ENCODE peak calls at places on chromosome 17, in seven cellular contexts. One of them, this sample, is unnamed.

GRCh38 chr17:29059281-29059680 is 16.3 kb downstream of the PIPOX start:
- DNase-seq in breast epithelium: no peak
- DNase-seq in heart right ventricle: no peak
- DNase-seq in MG63: no peak
- DNase-seq in heart left ventricle: no peak
- DNase-seq in transverse colon: no peak
- DNase-seq in PC-9: peak; percentile 70
- DNase-seq in this sample: no peak

GRCh38 chr17:38703742-38704644 is 1.1 kb upstream of the MLLT6 start:
- DNase-seq in heart right ventricle: peak; percentile 82
- DNase-seq in transverse colon: peak; percentile 93
- DNase-seq in PC-9: peak; percentile 92
- DNase-seq in breast epithelium: peak; percentile 90
- DNase-seq in heart left ventricle: peak; percentile 75
- DNase-seq in MG63: peak; percentile 38
- DNase-seq in this sample: peak; percentile 83

GRCh38 chr17:45997624-45998023 is 1.4 kb upstream of the STH start:
- DNase-seq in PC-9: no peak
- DNase-seq in heart left ventricle: no peak
- DNase-seq in MG63: peak; percentile 43
- DNase-seq in breast epithelium: no peak
- DNase-seq in transverse colon: no peak
- DNase-seq in heart right ventricle: no peak
- DNase-seq in this sample: no peak

GRCh38 chr17:73710095-73710592 is 65.9 kb upstream of the SDK2 start:
- DNase-seq in MG63: peak; percentile 76
- DNase-seq in heart left ventricle: peak; percentile 63
- DNase-seq in heart right ventricle: peak; percentile 72
- DNase-seq in transverse colon: peak; percentile 79
- DNase-seq in breast epithelium: peak; percentile 39
- DNase-seq in PC-9: no peak
- DNase-seq in this sample: peak; percentile 81

GRCh38 chr17:81576621-81577277 is 24.6 kb upstream of the FAAP100 start:
- DNase-seq in heart right ventricle: no peak
- DNase-seq in heart left ventricle: no peak
- DNase-seq in breast epithelium: no peak
- DNase-seq in PC-9: peak; percentile 84
- DNase-seq in MG63: peak; percentile 86
- DNase-seq in transverse colon: no peak
- DNase-seq in this sample: no peak

GRCh38 chr17:34797724-34798123 is 163.5 kb downstream of the CCT6B start:
- DNase-seq in MG63: peak; percentile 31
- DNase-seq in heart right ventricle: no peak
- DNase-seq in PC-9: no peak
- DNase-seq in heart left ventricle: no peak
- DNase-seq in breast epithelium: no peak
- DNase-seq in transverse colon: no peak
- DNase-seq in this sample: no peak

GRCh38 chr17:47818002-47818695 is 3.4 kb downstream of the OSBPL7 start:
- DNase-seq in transverse colon: no peak
- DNase-seq in heart right ventricle: no peak
- DNase-seq in heart left ventricle: no peak
- DNase-seq in PC-9: no peak
- DNase-seq in breast epithelium: no peak
- DNase-seq in MG63: no peak
- DNase-seq in this sample: peak; percentile 34

GRCh38 chr17:72732893-72733618 is 359.4 kb downstream of the SLC39A11 start:
- DNase-seq in MG63: no peak
- DNase-seq in PC-9: no peak
- DNase-seq in heart right ventricle: no peak
- DNase-seq in heart left ventricle: no peak
- DNase-seq in breast epithelium: no peak
- DNase-seq in transverse colon: no peak
- DNase-seq in this sample: no peak

GRCh38 chr17:17467720-17468119 is 9.1 kb upstream of the MED9 start:
- DNase-seq in heart right ventricle: no peak
- DNase-seq in heart left ventricle: no peak
- DNase-seq in PC-9: no peak
- DNase-seq in transverse colon: peak; percentile 74
- DNase-seq in MG63: no peak
- DNase-seq in breast epithelium: no peak
- DNase-seq in this sample: no peak

GRCh38 chr17:81130385-81131288 is 34.7 kb upstream of the PVALEF start:
- DNase-seq in heart right ventricle: no peak
- DNase-seq in heart left ventricle: no peak
- DNase-seq in transverse colon: no peak
- DNase-seq in PC-9: no peak
- DNase-seq in breast epithelium: no peak
- DNase-seq in MG63: no peak
- DNase-seq in this sample: no peak

GRCh38 chr17:40092581-40092980 is 7.8 kb downstream of the NR1D1 start:
- DNase-seq in transverse colon: no peak
- DNase-seq in heart left ventricle: no peak
- DNase-seq in heart right ventricle: no peak
- DNase-seq in MG63: no peak
- DNase-seq in PC-9: no peak
- DNase-seq in breast epithelium: no peak
- DNase-seq in this sample: no peak

GRCh38 chr17:21524211-21524591 is 148.0 kb downstream of the KCNJ12 start:
- DNase-seq in transverse colon: no peak
- DNase-seq in breast epithelium: no peak
- DNase-seq in PC-9: no peak
- DNase-seq in heart right ventricle: no peak
- DNase-seq in MG63: no peak
- DNase-seq in heart left ventricle: no peak
- DNase-seq in this sample: no peak

GRCh38 chr17:48052956-48053757 is 5.0 kb downstream of the NFE2L1 start:
- DNase-seq in transverse colon: peak; percentile 57
- DNase-seq in heart left ventricle: peak; percentile 91
- DNase-seq in MG63: peak; percentile 48
- DNase-seq in heart right ventricle: peak; percentile 91
- DNase-seq in PC-9: peak; percentile 12
- DNase-seq in breast epithelium: peak; percentile 65
- DNase-seq in this sample: peak; percentile 61

GRCh38 chr17:83068641-83069570 is 10.5 kb upstream of the METRNL start:
- DNase-seq in breast epithelium: no peak
- DNase-seq in heart right ventricle: no peak
- DNase-seq in PC-9: no peak
- DNase-seq in MG63: no peak
- DNase-seq in heart left ventricle: no peak
- DNase-seq in transverse colon: no peak
- DNase-seq in this sample: peak; percentile 44

GRCh38 chr17:54968954-54969400 is 412 bp downstream of the STXBP4 start:
- DNase-seq in PC-9: no peak
- DNase-seq in MG63: no peak
- DNase-seq in heart left ventricle: peak; percentile 31
- DNase-seq in heart right ventricle: peak; percentile 20
- DNase-seq in transverse colon: peak; percentile 28
- DNase-seq in breast epithelium: peak; percentile 25
- DNase-seq in this sample: no peak

GRCh38 chr17:34135841-34136240 is 119.2 kb upstream of the CCL2 start:
- DNase-seq in transverse colon: no peak
- DNase-seq in breast epithelium: no peak
- DNase-seq in MG63: no peak
- DNase-seq in PC-9: no peak
- DNase-seq in heart left ventricle: no peak
- DNase-seq in heart right ventricle: no peak
- DNase-seq in this sample: no peak

GRCh38 chr17:1162116-1162855 is 17.5 kb downstream of the ABR start:
- DNase-seq in breast epithelium: no peak
- DNase-seq in MG63: no peak
- DNase-seq in heart left ventricle: no peak
- DNase-seq in transverse colon: no peak
- DNase-seq in heart right ventricle: no peak
- DNase-seq in PC-9: peak; percentile 22
- DNase-seq in this sample: no peak

GRCh38 chr17:12402963-12403622 is 262.6 kb upstream of the MYOCD start:
- DNase-seq in transverse colon: no peak
- DNase-seq in heart left ventricle: no peak
- DNase-seq in breast epithelium: no peak
- DNase-seq in PC-9: no peak
- DNase-seq in heart right ventricle: no peak
- DNase-seq in MG63: peak; percentile 79
- DNase-seq in this sample: no peak

GRCh38 chr17:63987616-63988478 is 10.3 kb upstream of the PRR29 start:
- DNase-seq in PC-9: no peak
- DNase-seq in breast epithelium: no peak
- DNase-seq in MG63: no peak
- DNase-seq in heart right ventricle: no peak
- DNase-seq in transverse colon: no peak
- DNase-seq in heart left ventricle: no peak
- DNase-seq in this sample: peak; percentile 61

GRCh38 chr17:28662527-28662829 is 473 bp downstream of the SUPT6H start:
- DNase-seq in transverse colon: no peak
- DNase-seq in heart right ventricle: no peak
- DNase-seq in breast epithelium: no peak
- DNase-seq in PC-9: no peak
- DNase-seq in MG63: no peak
- DNase-seq in heart left ventricle: no peak
- DNase-seq in this sample: no peak

GRCh38 chr17:7346761-7347614 is 5.0 kb upstream of the KCTD11 start:
- DNase-seq in heart right ventricle: no peak
- DNase-seq in transverse colon: no peak
- DNase-seq in MG63: no peak
- DNase-seq in PC-9: no peak
- DNase-seq in heart left ventricle: no peak
- DNase-seq in breast epithelium: no peak
- DNase-seq in this sample: no peak

GRCh38 chr17:70597774-70598173 is 428.4 kb downstream of the KCNJ2 start:
- DNase-seq in MG63: no peak
- DNase-seq in heart right ventricle: no peak
- DNase-seq in breast epithelium: no peak
- DNase-seq in transverse colon: no peak
- DNase-seq in heart left ventricle: no peak
- DNase-seq in PC-9: no peak
- DNase-seq in this sample: no peak
- H3K9me3 ChIP-seq in MG63: no peaks in the 10 kb centered on the region
- H3K9me3 ChIP-seq in heart right ventricle: no peaks in the 10 kb centered on the region
- H3K9me3 ChIP-seq in breast epithelium: no peaks in the 10 kb centered on the region
- H3K9me3 ChIP-seq in transverse colon: no peaks in the 10 kb centered on the region
- H3K9me3 ChIP-seq in heart left ventricle: no peaks in the 10 kb centered on the region
- H3K9me3 ChIP-seq in PC-9: no peaks in the 10 kb centered on the region
- H3K9me3 ChIP-seq in this sample: no peaks in the 10 kb centered on the region

GRCh38 chr17:42783778-42784138 is 3.3 kb downstream of the WNK4 start:
- DNase-seq in heart left ventricle: no peak
- DNase-seq in breast epithelium: no peak
- DNase-seq in transverse colon: no peak
- DNase-seq in heart right ventricle: no peak
- DNase-seq in MG63: no peak
- DNase-seq in PC-9: no peak
- DNase-seq in this sample: no peak
- H3K4me3 ChIP-seq in heart left ventricle: no peak overlapping the region
- H3K4me3 ChIP-seq in breast epithelium: no peak overlapping the region
- H3K4me3 ChIP-seq in transverse colon: no peak overlapping the region
- H3K4me3 ChIP-seq in heart right ventricle: no peak overlapping the region
- H3K4me3 ChIP-seq in MG63: no peak overlapping the region
- H3K4me3 ChIP-seq in PC-9: no peak overlapping the region
- H3K4me3 ChIP-seq in this sample: no peak overlapping the region

GRCh38 chr17:27180322-27180721 is 113.6 kb upstream of the WSB1 start:
- DNase-seq in heart left ventricle: no peak
- DNase-seq in breast epithelium: no peak
- DNase-seq in transverse colon: no peak
- DNase-seq in MG63: no peak
- DNase-seq in heart right ventricle: no peak
- DNase-seq in PC-9: no peak
- DNase-seq in this sample: no peak
- H3K9me3 ChIP-seq in heart left ventricle: no peaks in the 10 kb centered on the region
- H3K9me3 ChIP-seq in breast epithelium: peaks cover 18% of the 10 kb centered on the region
- H3K9me3 ChIP-seq in transverse colon: peaks cover 4% of the 10 kb centered on the region
- H3K9me3 ChIP-seq in MG63: peaks cover 4% of the 10 kb centered on the region
- H3K9me3 ChIP-seq in heart right ventricle: no peaks in the 10 kb centered on the region
- H3K9me3 ChIP-seq in PC-9: peaks cover 7% of the 10 kb centered on the region
- H3K9me3 ChIP-seq in this sample: no peaks in the 10 kb centered on the region

GRCh38 chr17:68325961-68326360 is 34.7 kb downstream of the ARSG start:
- DNase-seq in heart left ventricle: no peak
- DNase-seq in PC-9: no peak
- DNase-seq in heart right ventricle: no peak
- DNase-seq in MG63: no peak
- DNase-seq in breast epithelium: no peak
- DNase-seq in transverse colon: no peak
- DNase-seq in this sample: no peak
- H3K4me3 ChIP-seq in heart left ventricle: no peak overlapping the region
- H3K4me3 ChIP-seq in PC-9: no peak overlapping the region
- H3K4me3 ChIP-seq in heart right ventricle: no peak overlapping the region
- H3K4me3 ChIP-seq in MG63: no peak overlapping the region
- H3K4me3 ChIP-seq in breast epithelium: no peak overlapping the region
- H3K4me3 ChIP-seq in transverse colon: no peak overlapping the region
- H3K4me3 ChIP-seq in this sample: no peak overlapping the region

GRCh38 chr17:19443148-19443547 is 32.1 kb downstream of the RNF112 start:
- DNase-seq in breast epithelium: no peak
- DNase-seq in transverse colon: no peak
- DNase-seq in PC-9: no peak
- DNase-seq in heart left ventricle: no peak
- DNase-seq in heart right ventricle: no peak
- DNase-seq in MG63: no peak
- DNase-seq in this sample: no peak

GRCh38 chr17:19453296-19453695 is 42.3 kb downstream of the RNF112 start:
- DNase-seq in MG63: no peak
- DNase-seq in breast epithelium: no peak
- DNase-seq in heart left ventricle: no peak
- DNase-seq in transverse colon: no peak
- DNase-seq in heart right ventricle: no peak
- DNase-seq in PC-9: no peak
- DNase-seq in this sample: no peak

GRCh38 chr17:19447085-19447583 is 36.1 kb downstream of the RNF112 start:
- DNase-seq in transverse colon: peak; percentile 80
- DNase-seq in PC-9: peak; percentile 53
- DNase-seq in heart left ventricle: peak; percentile 68
- DNase-seq in MG63: peak; percentile 17
- DNase-seq in breast epithelium: peak; percentile 68
- DNase-seq in heart right ventricle: peak; percentile 82
- DNase-seq in this sample: peak; percentile 64

GRCh38 chr17:19445105-19445504 is 34.1 kb downstream of the RNF112 start:
- DNase-seq in heart right ventricle: no peak
- DNase-seq in MG63: no peak
- DNase-seq in PC-9: no peak
- DNase-seq in transverse colon: no peak
- DNase-seq in breast epithelium: no peak
- DNase-seq in heart left ventricle: no peak
- DNase-seq in this sample: no peak

GRCh38 chr17:19448341-19449268 is 37.6 kb downstream of the RNF112 start:
- DNase-seq in transverse colon: no peak
- DNase-seq in heart left ventricle: no peak
- DNase-seq in heart right ventricle: no peak
- DNase-seq in MG63: peak; percentile 56
- DNase-seq in PC-9: peak; percentile 92
- DNase-seq in breast epithelium: peak; percentile 71
- DNase-seq in this sample: no peak
- H3K9me3 ChIP-seq in transverse colon: no peaks in the 10 kb centered on the region
- H3K9me3 ChIP-seq in heart left ventricle: no peaks in the 10 kb centered on the region
- H3K9me3 ChIP-seq in heart right ventricle: no peaks in the 10 kb centered on the region
- H3K9me3 ChIP-seq in MG63: no peaks in the 10 kb centered on the region
- H3K9me3 ChIP-seq in PC-9: peaks cover 8% of the 10 kb centered on the region
- H3K9me3 ChIP-seq in breast epithelium: no peaks in the 10 kb centered on the region
- H3K9me3 ChIP-seq in this sample: no peaks in the 10 kb centered on the region